ENCODE peak calls at places on chromosomes 13 and 19, in nine cellular contexts. One of them, this sample, is unnamed.

GRCh38 chr19:47471733-47472457 is at the start of gene SLC8A2:
- DNase-seq in H1: peak; percentile 70
- DNase-seq in fibroblast of lung: peak; percentile 84
- DNase-seq in Peyer's patch: no peak
- DNase-seq in GM12865: peak; percentile 49
- DNase-seq in stomach: peak; percentile 51
- DNase-seq in BJ: no peak
- DNase-seq in body of pancreas: peak; percentile 86
- DNase-seq in cardiac fibroblast: peak; percentile 57
- DNase-seq in this sample: peak; percentile 75

GRCh38 chr13:27770809-27771208 is 21.5 kb upstream of the GSX1 start:
- DNase-seq in body of pancreas: peak; percentile 26
- DNase-seq in fibroblast of lung: no peak
- DNase-seq in Peyer's patch: no peak
- DNase-seq in stomach: no peak
- DNase-seq in BJ: no peak
- DNase-seq in GM12865: peak; percentile 72
- DNase-seq in H1: no peak
- DNase-seq in cardiac fibroblast: peak; percentile 35
- DNase-seq in this sample: no peak

GRCh38 chr13:40681341-40682051 is 15.1 kb upstream of the FOXO1 start:
- DNase-seq in Peyer's patch: no peak
- DNase-seq in fibroblast of lung: peak; percentile 50
- DNase-seq in BJ: no peak
- DNase-seq in cardiac fibroblast: no peak
- DNase-seq in H1: no peak
- DNase-seq in body of pancreas: no peak
- DNase-seq in stomach: no peak
- DNase-seq in GM12865: no peak
- DNase-seq in this sample: no peak

GRCh38 chr19:49555600-49556411 is 24.6 kb downstream of the NOSIP start:
- DNase-seq in H1: peak; percentile 88
- DNase-seq in fibroblast of lung: peak; percentile 56
- DNase-seq in cardiac fibroblast: peak; percentile 43
- DNase-seq in BJ: no peak
- DNase-seq in GM12865: peak; percentile 40
- DNase-seq in Peyer's patch: peak; percentile 88
- DNase-seq in stomach: peak; percentile 54
- DNase-seq in body of pancreas: peak; percentile 96
- DNase-seq in this sample: peak; percentile 90

GRCh38 chr13:37141011-37141410 is 35.5 kb upstream of the CSNK1A1L start:
- DNase-seq in BJ: no peak
- DNase-seq in cardiac fibroblast: peak; percentile 66
- DNase-seq in fibroblast of lung: peak; percentile 88
- DNase-seq in stomach: no peak
- DNase-seq in body of pancreas: no peak
- DNase-seq in H1: no peak
- DNase-seq in Peyer's patch: no peak
- DNase-seq in GM12865: no peak
- DNase-seq in this sample: no peak

GRCh38 chr13:112583592-112584277 is 4.2 kb downstream of the TUBGCP3 start:
- DNase-seq in body of pancreas: no peak
- DNase-seq in cardiac fibroblast: no peak
- DNase-seq in Peyer's patch: no peak
- DNase-seq in H1: no peak
- DNase-seq in stomach: no peak
- DNase-seq in GM12865: peak; percentile 77
- DNase-seq in BJ: no peak
- DNase-seq in fibroblast of lung: no peak
- DNase-seq in this sample: no peak

GRCh38 chr13:40585911-40586471 is 80.5 kb downstream of the FOXO1 start:
- DNase-seq in Peyer's patch: no peak
- DNase-seq in GM12865: no peak
- DNase-seq in body of pancreas: no peak
- DNase-seq in BJ: peak; percentile 26
- DNase-seq in cardiac fibroblast: peak; percentile 50
- DNase-seq in H1: no peak
- DNase-seq in fibroblast of lung: no peak
- DNase-seq in stomach: no peak
- DNase-seq in this sample: no peak

GRCh38 chr13:111033172-111034133 is 81.7 kb upstream of the ARHGEF7 start:
- DNase-seq in fibroblast of lung: no peak
- DNase-seq in stomach: no peak
- DNase-seq in cardiac fibroblast: no peak
- DNase-seq in body of pancreas: no peak
- DNase-seq in GM12865: no peak
- DNase-seq in Peyer's patch: no peak
- DNase-seq in H1: no peak
- DNase-seq in BJ: no peak
- DNase-seq in this sample: no peak

GRCh38 chr13:35714588-35714987 is 238.1 kb upstream of the MAB21L1 start:
- DNase-seq in H1: no peak
- DNase-seq in BJ: no peak
- DNase-seq in GM12865: no peak
- DNase-seq in cardiac fibroblast: no peak
- DNase-seq in fibroblast of lung: no peak
- DNase-seq in body of pancreas: no peak
- DNase-seq in stomach: no peak
- DNase-seq in Peyer's patch: no peak
- DNase-seq in this sample: no peak

GRCh38 chr13:47463002-47463401 is 538.1 kb downstream of the SUCLA2 start:
- DNase-seq in BJ: no peak
- DNase-seq in H1: no peak
- DNase-seq in GM12865: no peak
- DNase-seq in Peyer's patch: no peak
- DNase-seq in fibroblast of lung: no peak
- DNase-seq in body of pancreas: no peak
- DNase-seq in stomach: no peak
- DNase-seq in cardiac fibroblast: no peak
- DNase-seq in this sample: no peak

GRCh38 chr13:97430296-97430695 is 3.7 kb upstream of the RAP2A start:
- DNase-seq in H1: no peak
- DNase-seq in stomach: no peak
- DNase-seq in fibroblast of lung: no peak
- DNase-seq in Peyer's patch: no peak
- DNase-seq in body of pancreas: no peak
- DNase-seq in GM12865: no peak
- DNase-seq in cardiac fibroblast: no peak
- DNase-seq in BJ: no peak
- DNase-seq in this sample: no peak

GRCh38 chr13:97432917-97433726 is 847 bp upstream of the RAP2A start:
- DNase-seq in cardiac fibroblast: peak; percentile 100
- DNase-seq in H1: peak; percentile 99
- DNase-seq in Peyer's patch: peak; percentile 99
- DNase-seq in GM12865: peak; percentile 100
- DNase-seq in stomach: peak; percentile 98
- DNase-seq in fibroblast of lung: peak; percentile 100
- DNase-seq in body of pancreas: peak; percentile 97
- DNase-seq in BJ: peak; percentile 100
- DNase-seq in this sample: peak; percentile 98

GRCh38 chr13:97431365-97431764 is 2.6 kb upstream of the RAP2A start:
- DNase-seq in Peyer's patch: no peak
- DNase-seq in cardiac fibroblast: no peak
- DNase-seq in fibroblast of lung: no peak
- DNase-seq in body of pancreas: no peak
- DNase-seq in GM12865: no peak
- DNase-seq in BJ: no peak
- DNase-seq in H1: no peak
- DNase-seq in stomach: no peak
- DNase-seq in this sample: no peak

GRCh38 chr13:97433727-97434416 is at the start of gene RAP2A:
- DNase-seq in GM12865: peak; percentile 96
- DNase-seq in body of pancreas: peak; percentile 88
- DNase-seq in cardiac fibroblast: peak; percentile 92
- DNase-seq in fibroblast of lung: peak; percentile 88
- DNase-seq in H1: peak; percentile 74
- DNase-seq in stomach: peak; percentile 90
- DNase-seq in Peyer's patch: peak; percentile 91
- DNase-seq in BJ: peak; percentile 50
- DNase-seq in this sample: peak; percentile 94

DNA sequence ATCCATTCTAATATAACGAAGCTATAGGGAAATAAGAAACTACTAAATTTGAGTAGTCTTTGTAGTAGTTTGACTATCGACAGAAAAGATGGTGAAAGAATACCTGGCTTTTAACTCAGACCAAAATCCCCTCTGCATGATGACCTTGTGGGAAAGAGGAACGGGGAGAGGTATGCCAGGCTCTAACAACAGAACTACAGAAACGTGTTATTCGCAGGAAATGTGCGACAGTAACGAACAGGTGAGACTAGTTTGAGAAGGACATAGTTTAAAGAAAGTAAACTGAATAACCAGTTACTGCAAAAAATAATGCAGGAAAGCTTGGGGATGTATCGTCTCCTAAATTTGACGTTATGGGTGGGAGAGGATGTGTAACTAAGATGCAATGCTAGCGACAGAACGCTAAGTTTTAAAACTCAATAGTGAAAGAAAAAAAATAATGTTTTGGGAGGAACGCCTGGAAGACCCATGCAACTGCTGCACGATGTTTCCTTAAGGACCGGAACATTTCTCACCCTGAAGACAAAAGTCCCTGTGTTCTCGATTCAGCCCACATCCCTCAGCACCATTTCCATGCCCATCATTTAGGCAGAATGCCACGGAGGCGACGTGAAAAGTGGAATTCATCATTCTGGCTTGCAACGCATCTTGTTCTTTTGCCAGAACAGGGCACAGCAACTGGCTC is 1.6 kb upstream of the RAP2A start:
- DNase-seq in BJ: no peak
- DNase-seq in GM12865: peak; percentile 28
- DNase-seq in cardiac fibroblast: no peak
- DNase-seq in stomach: no peak
- DNase-seq in Peyer's patch: no peak
- DNase-seq in fibroblast of lung: no peak
- DNase-seq in body of pancreas: no peak
- DNase-seq in H1: no peak
- DNase-seq in this sample: no peak
- TF ChIP-seq CTCF in BJ: no peak
- TF ChIP-seq CTCF in GM12865: no peak
- TF ChIP-seq CTCF in cardiac fibroblast: no peak
- TF ChIP-seq CTCF in stomach: no peak
- TF ChIP-seq CTCF in Peyer's patch: no peak
- TF ChIP-seq CTCF in fibroblast of lung: no peak
- TF ChIP-seq CTCF in body of pancreas: no peak
- TF ChIP-seq CTCF in H1: no peak
- TF ChIP-seq CTCF in this sample: no peak

GRCh38 chr19:13017306-13018036 is 22.2 kb downstream of the NFIX start:
- DNase-seq in body of pancreas: no peak
- DNase-seq in Peyer's patch: no peak
- DNase-seq in cardiac fibroblast: no peak
- DNase-seq in fibroblast of lung: no peak
- DNase-seq in stomach: no peak
- DNase-seq in GM12865: no peak
- DNase-seq in H1: no peak
- DNase-seq in BJ: no peak
- DNase-seq in this sample: no peak
- H3K4me3 ChIP-seq in body of pancreas: no peak overlapping the region
- H3K4me3 ChIP-seq in Peyer's patch: no peak overlapping the region
- H3K4me3 ChIP-seq in cardiac fibroblast: no peak overlapping the region
- H3K4me3 ChIP-seq in fibroblast of lung: peak overlapping the region; percentile 37
- H3K4me3 ChIP-seq in stomach: no peak overlapping the region
- H3K4me3 ChIP-seq in GM12865: no peak overlapping the region
- H3K4me3 ChIP-seq in H1: no peak overlapping the region
- H3K4me3 ChIP-seq in BJ: no peak overlapping the region
- H3K4me3 ChIP-seq in this sample: peak overlapping the region; percentile 21

DNA sequence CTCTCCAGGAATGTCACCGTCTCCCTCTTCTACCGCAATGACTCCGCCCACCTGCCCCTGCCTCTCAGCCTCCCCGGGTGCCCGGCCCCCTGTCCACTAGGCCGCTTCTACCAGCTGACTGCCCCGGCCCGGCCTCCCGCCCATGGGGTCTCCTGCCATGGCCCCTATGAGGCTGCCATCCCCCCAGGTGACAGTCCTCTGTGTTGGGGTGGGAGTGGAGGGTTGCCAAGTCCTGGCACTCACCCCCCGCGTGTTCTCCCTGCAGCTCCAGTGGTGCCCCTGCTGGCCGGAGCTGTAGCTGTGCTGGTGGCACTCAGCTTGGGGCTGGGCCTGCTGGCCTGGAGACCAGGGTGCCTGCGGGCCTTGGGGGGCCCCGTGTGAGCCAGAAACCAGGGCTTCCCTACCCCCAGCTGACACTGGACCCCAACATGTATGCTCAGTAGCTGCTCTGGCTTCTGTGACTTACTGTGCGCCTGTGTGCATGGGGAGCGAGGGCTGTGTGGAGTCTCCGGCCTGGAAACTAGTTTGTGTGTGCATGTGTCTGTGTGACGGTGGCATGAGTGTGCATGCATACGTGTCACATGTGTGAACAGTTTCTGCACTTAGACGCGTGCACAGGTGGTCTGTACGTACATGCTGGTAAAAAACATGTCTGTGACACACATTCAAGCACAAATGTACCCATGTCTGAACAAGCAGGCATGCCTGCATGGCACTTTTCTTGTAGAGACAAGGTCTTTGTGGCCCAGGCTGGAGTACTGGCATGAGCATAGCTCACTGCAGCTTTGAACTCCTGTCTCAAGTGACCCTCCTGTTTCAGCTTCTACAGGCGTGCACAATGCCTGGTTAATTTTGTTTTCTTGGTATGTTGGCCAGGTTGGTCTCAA is 4.8 kb downstream of the ACP4 start:
- DNase-seq in body of pancreas: no peak
- DNase-seq in BJ: no peak
- DNase-seq in H1: no peak
- DNase-seq in GM12865: peak; percentile 70
- DNase-seq in cardiac fibroblast: no peak
- DNase-seq in stomach: no peak
- DNase-seq in Peyer's patch: no peak
- DNase-seq in fibroblast of lung: no peak
- DNase-seq in this sample: peak; percentile 56
- TF ChIP-seq CTCF in body of pancreas: no peak
- TF ChIP-seq CTCF in BJ: peak; percentile 26
- TF ChIP-seq CTCF in H1: peak; percentile 47
- TF ChIP-seq CTCF in GM12865: peak; percentile 27
- TF ChIP-seq CTCF in cardiac fibroblast: no peak
- TF ChIP-seq CTCF in stomach: no peak
- TF ChIP-seq CTCF in Peyer's patch: no peak
- TF ChIP-seq CTCF in fibroblast of lung: peak; percentile 17
- TF ChIP-seq CTCF in this sample: no peak

DNA sequence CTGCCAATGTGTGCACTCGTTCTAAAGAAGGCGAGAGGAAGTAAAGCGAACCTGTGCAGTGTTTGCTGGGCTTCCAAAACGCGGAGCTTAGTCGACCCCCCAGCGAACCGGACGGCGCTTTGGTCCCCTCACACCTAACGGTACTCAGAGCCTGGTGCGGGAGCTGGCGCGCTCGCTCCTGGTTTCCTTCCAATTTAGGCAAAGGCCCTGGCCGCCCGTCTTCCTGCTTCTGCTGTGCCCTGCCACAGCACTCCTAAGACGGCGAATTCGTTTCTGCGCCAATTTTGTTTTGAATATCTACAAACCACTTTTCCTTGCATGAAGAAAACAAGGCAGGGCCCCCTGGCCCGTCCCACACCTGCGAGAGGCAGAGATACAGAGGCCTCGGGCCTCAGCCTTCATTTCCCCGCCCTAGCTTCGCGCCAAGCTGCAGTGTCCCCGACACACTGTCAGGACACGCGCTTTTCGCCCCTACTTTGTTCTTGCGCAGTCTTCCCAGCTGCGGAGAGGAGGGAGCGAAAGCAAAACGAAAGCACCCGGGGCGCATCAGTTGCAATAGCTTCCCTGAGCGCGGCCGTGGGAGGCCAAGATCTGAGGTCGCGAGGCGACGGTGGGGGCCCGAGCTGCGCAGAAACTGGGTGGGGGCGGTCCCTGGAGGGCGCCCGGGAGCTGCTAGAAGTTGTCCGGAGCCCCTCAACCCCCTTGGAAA is 111.9 kb downstream of the KCNRG start:
- DNase-seq in H1: no peak
- DNase-seq in fibroblast of lung: peak; percentile 33
- DNase-seq in cardiac fibroblast: peak; percentile 59
- DNase-seq in stomach: peak; percentile 50
- DNase-seq in Peyer's patch: peak; percentile 66
- DNase-seq in GM12865: peak; percentile 12
- DNase-seq in body of pancreas: no peak
- DNase-seq in BJ: no peak
- DNase-seq in this sample: peak; percentile 85
- H3K4me3 ChIP-seq in H1: peak overlapping the region; percentile 74
- H3K4me3 ChIP-seq in fibroblast of lung: peak overlapping the region; percentile 24
- H3K4me3 ChIP-seq in cardiac fibroblast: peak overlapping the region; percentile 37
- H3K4me3 ChIP-seq in stomach: peak overlapping the region; percentile 34
- H3K4me3 ChIP-seq in Peyer's patch: peak overlapping the region; percentile 37
- H3K4me3 ChIP-seq in GM12865: no peak overlapping the region
- H3K4me3 ChIP-seq in body of pancreas: no peak overlapping the region
- H3K4me3 ChIP-seq in BJ: peak overlapping the region; percentile 15
- H3K4me3 ChIP-seq in this sample: peak overlapping the region; percentile 71